ENCODE peak calls at places on chromosomes 3 and 15, in seven cellular contexts. One of them, this sample, is unnamed.

GRCh38 chr3:31610700-31611275 is 78.1 kb downstream of the STT3B start:
- DNase-seq in left lung: no peak
- DNase-seq in coronary artery: no peak
- DNase-seq in H9: no peak
- DNase-seq in stomach: no peak
- DNase-seq in GM06990: no peak
- DNase-seq in fibroblast of the aortic adventitia: peak; percentile 71
- DNase-seq in this sample: no peak

GRCh38 chr15:65413760-65414144 is 9.0 kb downstream of the IGDCC4 start:
- DNase-seq in left lung: no peak
- DNase-seq in coronary artery: no peak
- DNase-seq in H9: no peak
- DNase-seq in stomach: no peak
- DNase-seq in GM06990: no peak
- DNase-seq in fibroblast of the aortic adventitia: no peak
- DNase-seq in this sample: no peak

GRCh38 chr15:42031211-42031915 is 10.5 kb upstream of the PLA2G4E start:
- DNase-seq in left lung: no peak
- DNase-seq in coronary artery: no peak
- DNase-seq in H9: no peak
- DNase-seq in stomach: no peak
- DNase-seq in GM06990: no peak
- DNase-seq in fibroblast of the aortic adventitia: no peak
- DNase-seq in this sample: no peak

GRCh38 chr15:77282333-77282732 is 137.6 kb downstream of the PEAK1 start:
- DNase-seq in left lung: no peak
- DNase-seq in coronary artery: no peak
- DNase-seq in H9: peak; percentile 31
- DNase-seq in stomach: no peak
- DNase-seq in GM06990: no peak
- DNase-seq in fibroblast of the aortic adventitia: peak; percentile 95
- DNase-seq in this sample: no peak

GRCh38 chr3:197908957-197909701 is 40.9 kb upstream of the RPL35A start:
- DNase-seq in left lung: no peak
- DNase-seq in coronary artery: no peak
- DNase-seq in H9: no peak
- DNase-seq in stomach: no peak
- DNase-seq in GM06990: no peak
- DNase-seq in fibroblast of the aortic adventitia: peak; percentile 26
- DNase-seq in this sample: no peak

GRCh38 chr3:122416966-122417365 is 1.1 kb upstream of the WDR5B start:
- DNase-seq in left lung: no peak
- DNase-seq in coronary artery: no peak
- DNase-seq in H9: no peak
- DNase-seq in stomach: no peak
- DNase-seq in GM06990: no peak
- DNase-seq in fibroblast of the aortic adventitia: peak; percentile 15
- DNase-seq in this sample: no peak

GRCh38 chr3:171753665-171754408 is 56.4 kb downstream of the PLD1 start:
- DNase-seq in left lung: no peak
- DNase-seq in coronary artery: no peak
- DNase-seq in H9: no peak
- DNase-seq in stomach: no peak
- DNase-seq in GM06990: no peak
- DNase-seq in fibroblast of the aortic adventitia: peak; percentile 83
- DNase-seq in this sample: no peak

GRCh38 chr3:124246949-124247348 is 255.0 kb upstream of the ROPN1 start:
- DNase-seq in left lung: no peak
- DNase-seq in coronary artery: no peak
- DNase-seq in H9: no peak
- DNase-seq in stomach: no peak
- DNase-seq in GM06990: no peak
- DNase-seq in fibroblast of the aortic adventitia: no peak
- DNase-seq in this sample: no peak

GRCh38 chr15:64324513-64324912 is 31.5 kb downstream of the CSNK1G1 start:
- DNase-seq in left lung: no peak
- DNase-seq in coronary artery: no peak
- DNase-seq in H9: no peak
- DNase-seq in stomach: no peak
- DNase-seq in GM06990: no peak
- DNase-seq in fibroblast of the aortic adventitia: no peak
- DNase-seq in this sample: no peak

GRCh38 chr15:66981746-66982145 is 83.7 kb upstream of the SMAD3 start:
- DNase-seq in left lung: no peak
- DNase-seq in coronary artery: no peak
- DNase-seq in H9: no peak
- DNase-seq in stomach: no peak
- DNase-seq in GM06990: no peak
- DNase-seq in fibroblast of the aortic adventitia: no peak
- DNase-seq in this sample: no peak

GRCh38 chr15:40789119-40789518 is 17.8 kb upstream of the ZFYVE19 start:
- DNase-seq in left lung: no peak
- DNase-seq in coronary artery: no peak
- DNase-seq in H9: no peak
- DNase-seq in stomach: no peak
- DNase-seq in GM06990: no peak
- DNase-seq in fibroblast of the aortic adventitia: no peak
- DNase-seq in this sample: no peak

GRCh38 chr15:73655724-73656123 is 22.5 kb upstream of the NPTN start:
- DNase-seq in left lung: no peak
- DNase-seq in coronary artery: no peak
- DNase-seq in H9: no peak
- DNase-seq in stomach: no peak
- DNase-seq in GM06990: no peak
- DNase-seq in fibroblast of the aortic adventitia: no peak
- DNase-seq in this sample: no peak

GRCh38 chr3:57164217-57164605 is 942 bp downstream of the IL17RD start:
- DNase-seq in left lung: peak; percentile 43
- DNase-seq in coronary artery: no peak
- DNase-seq in H9: no peak
- DNase-seq in stomach: peak; percentile 29
- DNase-seq in GM06990: peak; percentile 15
- DNase-seq in fibroblast of the aortic adventitia: peak; percentile 47
- DNase-seq in this sample: no peak

GRCh38 chr3:181628384-181628783 is 83.3 kb upstream of the SOX2 start:
- DNase-seq in left lung: no peak
- DNase-seq in coronary artery: no peak
- DNase-seq in H9: no peak
- DNase-seq in stomach: no peak
- DNase-seq in GM06990: no peak
- DNase-seq in fibroblast of the aortic adventitia: no peak
- DNase-seq in this sample: no peak

GRCh38 chr15:47762621-47763020 is 45.3 kb downstream of the SEMA6D start:
- DNase-seq in left lung: no peak
- DNase-seq in coronary artery: no peak
- DNase-seq in H9: no peak
- DNase-seq in stomach: no peak
- DNase-seq in GM06990: no peak
- DNase-seq in fibroblast of the aortic adventitia: no peak
- DNase-seq in this sample: no peak

GRCh38 chr3:149466192-149466591 is 8.3 kb upstream of the TM4SF4 start:
- DNase-seq in left lung: no peak
- DNase-seq in coronary artery: no peak
- DNase-seq in H9: no peak
- DNase-seq in stomach: no peak
- DNase-seq in GM06990: no peak
- DNase-seq in fibroblast of the aortic adventitia: peak; percentile 92
- DNase-seq in this sample: no peak

GRCh38 chr3:20054549-20054987 is 14.3 kb downstream of the KAT2B start:
- DNase-seq in left lung: peak; percentile 39
- DNase-seq in coronary artery: no peak
- DNase-seq in H9: no peak
- DNase-seq in stomach: peak; percentile 62
- DNase-seq in GM06990: no peak
- DNase-seq in fibroblast of the aortic adventitia: peak; percentile 79
- DNase-seq in this sample: peak; percentile 50

GRCh38 chr3:156873906-156874305 is 47.8 kb downstream of the LEKR1 start:
- DNase-seq in left lung: no peak
- DNase-seq in coronary artery: no peak
- DNase-seq in H9: no peak
- DNase-seq in stomach: no peak
- DNase-seq in GM06990: no peak
- DNase-seq in fibroblast of the aortic adventitia: no peak
- DNase-seq in this sample: no peak

GRCh38 chr15:86877171-86877631 is 797.5 kb downstream of the AGBL1 start:
- DNase-seq in left lung: no peak
- DNase-seq in coronary artery: no peak
- DNase-seq in H9: no peak
- DNase-seq in stomach: no peak
- DNase-seq in GM06990: no peak
- DNase-seq in fibroblast of the aortic adventitia: no peak
- DNase-seq in this sample: no peak

GRCh38 chr3:23594066-23594465 is 211.7 kb upstream of the UBE2E1 start:
- DNase-seq in left lung: no peak
- DNase-seq in coronary artery: no peak
- DNase-seq in H9: no peak
- DNase-seq in stomach: no peak
- DNase-seq in GM06990: no peak
- DNase-seq in fibroblast of the aortic adventitia: no peak
- DNase-seq in this sample: no peak

GRCh38 chr3:11136871-11137626 is 17.2 kb upstream of the HRH1 start:
- DNase-seq in left lung: peak; percentile 58
- DNase-seq in coronary artery: peak; percentile 90
- DNase-seq in H9: peak; percentile 52
- DNase-seq in stomach: no peak
- DNase-seq in GM06990: no peak
- DNase-seq in fibroblast of the aortic adventitia: peak; percentile 100
- DNase-seq in this sample: peak; percentile 54

GRCh38 chr3:85208650-85209049 is 249.9 kb downstream of the CADM2 start:
- DNase-seq in left lung: no peak
- DNase-seq in coronary artery: no peak
- DNase-seq in H9: no peak
- DNase-seq in stomach: no peak
- DNase-seq in GM06990: no peak
- DNase-seq in fibroblast of the aortic adventitia: no peak
- DNase-seq in this sample: no peak
- TF ChIP-seq CTCF in left lung: no peak
- TF ChIP-seq CTCF in coronary artery: no peak
- TF ChIP-seq CTCF in H9: no peak
- TF ChIP-seq CTCF in stomach: no peak
- TF ChIP-seq CTCF in GM06990: no peak
- TF ChIP-seq CTCF in fibroblast of the aortic adventitia: no peak
- TF ChIP-seq CTCF in this sample: no peak

DNA sequence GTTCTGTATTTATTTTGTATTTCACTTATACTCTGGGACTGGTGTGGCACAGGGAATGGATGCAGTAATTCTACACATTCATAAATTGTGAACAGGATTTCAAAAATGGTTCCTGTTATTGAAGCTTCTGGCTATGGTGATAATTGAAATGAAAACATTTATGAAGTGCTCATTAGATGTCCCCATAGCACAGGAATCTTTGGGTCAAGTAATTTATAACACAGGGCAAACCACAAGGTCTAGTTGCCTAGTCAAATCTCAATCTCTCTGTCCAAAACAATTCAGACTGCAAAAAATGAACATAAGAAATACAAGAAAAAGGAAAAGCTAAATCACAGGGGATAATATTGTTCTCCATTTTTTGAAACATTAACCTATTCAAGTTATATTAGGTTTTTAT is 117.5 kb upstream of the PTPRG start:
- DNase-seq in left lung: no peak
- DNase-seq in coronary artery: no peak
- DNase-seq in H9: no peak
- DNase-seq in stomach: no peak
- DNase-seq in GM06990: no peak
- DNase-seq in fibroblast of the aortic adventitia: no peak
- DNase-seq in this sample: no peak
- TF ChIP-seq CTCF in left lung: no peak
- TF ChIP-seq CTCF in coronary artery: no peak
- TF ChIP-seq CTCF in H9: no peak
- TF ChIP-seq CTCF in stomach: no peak
- TF ChIP-seq CTCF in GM06990: no peak
- TF ChIP-seq CTCF in fibroblast of the aortic adventitia: no peak
- TF ChIP-seq CTCF in this sample: no peak

GRCh38 chr3:147385059-147386012 is 21.0 kb downstream of the ZIC4 start:
- DNase-seq in left lung: no peak
- DNase-seq in coronary artery: peak; percentile 16
- DNase-seq in H9: peak; percentile 43
- DNase-seq in stomach: no peak
- DNase-seq in GM06990: no peak
- DNase-seq in fibroblast of the aortic adventitia: no peak
- DNase-seq in this sample: no peak

GRCh38 chr3:147384210-147385058 is 21.9 kb downstream of the ZIC4 start:
- DNase-seq in left lung: no peak
- DNase-seq in coronary artery: peak; percentile 26
- DNase-seq in H9: peak; percentile 86
- DNase-seq in stomach: no peak
- DNase-seq in GM06990: no peak
- DNase-seq in fibroblast of the aortic adventitia: no peak
- DNase-seq in this sample: no peak

GRCh38 chr3:147381610-147382009 is 24.7 kb downstream of the ZIC4 start:
- DNase-seq in left lung: no peak
- DNase-seq in coronary artery: no peak
- DNase-seq in H9: no peak
- DNase-seq in stomach: no peak
- DNase-seq in GM06990: no peak
- DNase-seq in fibroblast of the aortic adventitia: no peak
- DNase-seq in this sample: no peak

GRCh38 chr3:147380996-147381376 is 25.4 kb downstream of the ZIC4 start:
- DNase-seq in left lung: no peak
- DNase-seq in coronary artery: no peak
- DNase-seq in H9: no peak
- DNase-seq in stomach: no peak
- DNase-seq in GM06990: no peak
- DNase-seq in fibroblast of the aortic adventitia: no peak
- DNase-seq in this sample: no peak

GRCh38 chr3:147383617-147384016 is 22.7 kb downstream of the ZIC4 start:
- DNase-seq in left lung: no peak
- DNase-seq in coronary artery: no peak
- DNase-seq in H9: peak; percentile 53
- DNase-seq in stomach: no peak
- DNase-seq in GM06990: no peak
- DNase-seq in fibroblast of the aortic adventitia: no peak
- DNase-seq in this sample: no peak
- TF ChIP-seq CTCF in left lung: no peak
- TF ChIP-seq CTCF in coronary artery: no peak
- TF ChIP-seq CTCF in H9: peak; percentile 72
- TF ChIP-seq CTCF in stomach: no peak
- TF ChIP-seq CTCF in GM06990: peak; percentile 62
- TF ChIP-seq CTCF in fibroblast of the aortic adventitia: peak; percentile 44
- TF ChIP-seq CTCF in this sample: no peak

GRCh38 chr3:101848754-101849713 is at the start of gene NFKBIZ:
- DNase-seq in left lung: peak; percentile 97
- DNase-seq in coronary artery: peak; percentile 99
- DNase-seq in H9: peak; percentile 94
- DNase-seq in stomach: peak; percentile 96
- DNase-seq in GM06990: peak; percentile 95
- DNase-seq in fibroblast of the aortic adventitia: peak; percentile 92
- DNase-seq in this sample: peak; percentile 87

GRCh38 chr3:101851072-101851471 is 1.8 kb downstream of the NFKBIZ start:
- DNase-seq in left lung: no peak
- DNase-seq in coronary artery: no peak
- DNase-seq in H9: no peak
- DNase-seq in stomach: no peak
- DNase-seq in GM06990: no peak
- DNase-seq in fibroblast of the aortic adventitia: no peak
- DNase-seq in this sample: no peak

GRCh38 chr3:101850327-101851048 is 1.2 kb downstream of the NFKBIZ start:
- DNase-seq in left lung: no peak
- DNase-seq in coronary artery: no peak
- DNase-seq in H9: no peak
- DNase-seq in stomach: no peak
- DNase-seq in GM06990: peak; percentile 52
- DNase-seq in fibroblast of the aortic adventitia: peak; percentile 86
- DNase-seq in this sample: no peak

GRCh38 chr3:101848326-101848725 is 988 bp upstream of the NFKBIZ start:
- DNase-seq in left lung: no peak
- DNase-seq in coronary artery: no peak
- DNase-seq in H9: no peak
- DNase-seq in stomach: no peak
- DNase-seq in GM06990: no peak
- DNase-seq in fibroblast of the aortic adventitia: no peak
- DNase-seq in this sample: no peak

GRCh38 chr3:101849714-101850326 is 506 bp downstream of the NFKBIZ start:
- DNase-seq in left lung: peak; percentile 54
- DNase-seq in coronary artery: no peak
- DNase-seq in H9: peak; percentile 45
- DNase-seq in stomach: peak; percentile 43
- DNase-seq in GM06990: no peak
- DNase-seq in fibroblast of the aortic adventitia: no peak
- DNase-seq in this sample: no peak
- TF ChIP-seq CTCF in left lung: no peak
- TF ChIP-seq CTCF in coronary artery: no peak
- TF ChIP-seq CTCF in H9: peak; percentile 31
- TF ChIP-seq CTCF in stomach: no peak
- TF ChIP-seq CTCF in GM06990: peak; percentile 4
- TF ChIP-seq CTCF in fibroblast of the aortic adventitia: no peak
- TF ChIP-seq CTCF in this sample: no peak

This sample was measured in omental fat pad.